ENCODE peak calls at places on chromosomes 6 and 20, in six cellular contexts. P, V, D, O, U and W are unnamed samples.

GRCh38 chr6:45677381-45677992 is 299.8 kb upstream of the SUPT3H start:
- DNase-seq in P (peak; percentile 60), V (peak; percentile 90), D (peak; percentile 70), O (peak; percentile 47), U (peak; percentile 53), W (peak; percentile 37)

GRCh38 chr6:114042267-114043075 is 71.5 kb upstream of the HDAC2 start:
- DNase-seq in P (no peak), V (no peak), D (peak; percentile 27), O (no peak), U (no peak), W (no peak)

GRCh38 chr6:97440590-97441176 is 157.7 kb upstream of the MMS22L start:
- DNase-seq in P (no peak), V (peak; percentile 10), D (peak; percentile 33), O (no peak), U (peak; percentile 33), W (no peak)

GRCh38 chr6:98844244-98845161 is 10.1 kb downstream of the POU3F2 start:
- DNase-seq in P (no peak), V (no peak), D (no peak), O (no peak), U (no peak), W (no peak)

GRCh38 chr20:62580052-62580451 is 62.3 kb upstream of the SLCO4A1 start:
- DNase-seq in P (no peak), V (no peak), D (no peak), O (no peak), U (no peak), W (no peak)

GRCh38 chr6:14734416-14735340 is 511.2 kb upstream of the JARID2 start:
- DNase-seq in P (no peak), V (no peak), D (peak; percentile 81), O (no peak), U (peak; percentile 98), W (no peak)

GRCh38 chr6:84448331-84448730 is 220.9 kb upstream of the CEP162 start:
- DNase-seq in P (no peak), V (no peak), D (peak; percentile 59), O (no peak), U (no peak), W (no peak)

GRCh38 chr6:149268768-149269167 is 48.7 kb upstream of the TAB2 start:
- DNase-seq in P (no peak), V (no peak), D (no peak), O (no peak), U (peak; percentile 22), W (no peak)

GRCh38 chr20:31835554-31835953 is 9.8 kb downstream of the FOXS1 start:
- DNase-seq in P (no peak), V (no peak), D (no peak), O (no peak), U (no peak), W (no peak)

GRCh38 chr20:38255389-38255788 is 5.1 kb downstream of the KIAA1755 start:
- DNase-seq in P (no peak), V (no peak), D (peak; percentile 39), O (no peak), U (no peak), W (no peak)

GRCh38 chr6:136608991-136609390 is 58.8 kb upstream of the MAP7 start:
- DNase-seq in P (no peak), V (peak; percentile 38), D (peak; percentile 56), O (no peak), U (peak; percentile 50), W (no peak)

GRCh38 chr6:83055366-83055964 is 10.2 kb downstream of the UBE3D start:
- DNase-seq in P (peak; percentile 35), V (peak; percentile 45), D (peak; percentile 66), O (peak; percentile 49), U (peak; percentile 60), W (peak; percentile 38)

GRCh38 chr20:23928788-23929187 is 49.2 kb upstream of the CST5 start:
- DNase-seq in P (peak; percentile 41), V (no peak), D (no peak), O (no peak), U (peak; percentile 41), W (no peak)

GRCh38 chr6:106134906-106135634 is 48.9 kb downstream of the PRDM1 start:
- DNase-seq in P (no peak), V (no peak), D (no peak), O (peak; percentile 60), U (peak; percentile 81), W (no peak)

GRCh38 chr6:76861403-76861802 is 601.9 kb downstream of the HTR1B start:
- DNase-seq in P (no peak), V (peak; percentile 9), D (peak; percentile 28), O (no peak), U (peak; percentile 27), W (no peak)

GRCh38 chr6:85641916-85642773 is 541 bp downstream of the SYNCRIP start:
- DNase-seq in P (peak; percentile 50), V (peak; percentile 52), D (peak; percentile 57), O (peak; percentile 69), U (peak; percentile 27), W (peak; percentile 49)

GRCh38 chr6:16849280-16850210 is 88.3 kb upstream of the ATXN1 start:
- DNase-seq in P (peak; percentile 45), V (no peak), D (peak; percentile 43), O (peak; percentile 18), U (peak; percentile 93), W (peak; percentile 53)

GRCh38 chr20:40489886-40490285 is 199.2 kb downstream of the MAFB start:
- DNase-seq in P (no peak), V (no peak), D (peak; percentile 65), O (no peak), U (no peak), W (no peak)

GRCh38 chr20:38423541-38423940 is 11.6 kb downstream of the SNHG17 start:
- DNase-seq in P (no peak), V (no peak), D (no peak), O (no peak), U (no peak), W (no peak)

GRCh38 chr20:31906001-31906400 is 35.6 kb downstream of the TTLL9 start:
- DNase-seq in P (no peak), V (no peak), D (no peak), O (no peak), U (no peak), W (no peak)

GRCh38 chr20:39800548-39800947 is 838.4 kb downstream of the DHX35 start:
- DNase-seq in P (no peak), V (peak; percentile 9), D (peak; percentile 76), O (no peak), U (no peak), W (no peak)

GRCh38 chr20:63750807-63751470 is 11.4 kb downstream of the SLC2A4RG start:
- DNase-seq in P (peak; percentile 63), V (no peak), D (no peak), O (no peak), U (no peak), W (no peak)

GRCh38 chr6:35592178-35592577 is 79.5 kb upstream of the TULP1 start:
- DNase-seq in P (no peak), V (no peak), D (no peak), O (no peak), U (no peak), W (no peak)
- H3K27ac ChIP-seq in P (no peak overlapping the region), V (no peak overlapping the region), D (peak overlapping the region; percentile 73), O (no peak overlapping the region), U (no peak overlapping the region), W (peak overlapping the region; percentile 84)

GRCh38 chr6:158768396-158768795 is 50.8 kb downstream of the EZR start:
- DNase-seq in P (no peak), V (no peak), D (no peak), O (no peak), U (no peak), W (no peak)

GRCh38 chr6:158769228-158769627 is 49.9 kb downstream of the EZR start:
- DNase-seq in P (no peak), V (no peak), D (no peak), O (no peak), U (no peak), W (no peak)

GRCh38 chr6:158770948-158771347 is 48.2 kb downstream of the EZR start:
- DNase-seq in P (no peak), V (no peak), D (no peak), O (no peak), U (no peak), W (no peak)

GRCh38 chr6:158770533-158770932 is 48.6 kb downstream of the EZR start:
- DNase-seq in P (no peak), V (no peak), D (no peak), O (no peak), U (no peak), W (no peak)

GRCh38 chr6:158769696-158770446 is 49.3 kb downstream of the EZR start:
- DNase-seq in P (no peak), V (no peak), D (peak; percentile 16), O (no peak), U (no peak), W (no peak)
- H3K4me1 ChIP-seq in P (peaks cover 16% of the 10 kb centered on the region), V (no peaks in the 10 kb centered on the region), D (no peaks in the 10 kb centered on the region), O (peaks cover 13% of the 10 kb centered on the region), U (no peaks in the 10 kb centered on the region), W (peaks cover 9% of the 10 kb centered on the region)

DNA sequence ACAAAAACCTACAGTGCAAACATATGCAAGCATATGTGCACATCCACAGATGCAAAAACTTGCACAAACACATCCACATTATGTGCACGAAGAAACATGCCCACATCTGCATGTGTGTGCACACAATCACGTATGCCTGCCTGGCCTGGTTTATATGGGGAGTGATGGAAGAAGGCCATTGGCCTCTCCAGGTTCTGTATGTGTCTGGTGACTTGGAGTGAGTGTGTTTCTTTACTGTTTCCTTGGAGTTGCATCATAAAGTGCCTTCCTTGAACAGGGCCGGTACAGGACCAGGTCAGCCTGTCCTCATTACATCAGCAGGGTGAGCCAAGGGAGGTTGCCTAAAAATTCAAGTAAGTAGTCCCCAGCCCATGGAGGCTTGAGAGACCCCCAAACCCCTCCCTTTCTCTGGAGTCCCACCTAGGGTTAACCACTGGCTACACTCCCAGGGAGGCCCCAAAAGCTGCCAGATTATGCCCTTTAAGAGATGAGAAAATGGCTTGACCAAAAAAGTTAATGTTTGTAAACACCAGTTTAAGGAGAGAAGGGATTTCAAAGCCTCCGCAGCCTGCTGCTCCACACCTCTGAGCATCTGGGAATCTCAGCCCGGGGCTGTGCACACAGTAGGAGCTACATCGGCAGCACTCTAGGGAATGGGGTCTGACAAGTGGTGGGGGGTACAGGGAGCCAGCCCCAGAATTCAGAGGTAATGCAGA is 140.8 kb downstream of the VEGFA start:
- DNase-seq in P (no peak), V (no peak), D (peak; percentile 81), O (no peak), U (no peak), W (no peak)
- H3K27ac ChIP-seq in P (no peak overlapping the region), V (no peak overlapping the region), D (no peak overlapping the region), O (no peak overlapping the region), U (no peak overlapping the region), W (no peak overlapping the region)

DNA sequence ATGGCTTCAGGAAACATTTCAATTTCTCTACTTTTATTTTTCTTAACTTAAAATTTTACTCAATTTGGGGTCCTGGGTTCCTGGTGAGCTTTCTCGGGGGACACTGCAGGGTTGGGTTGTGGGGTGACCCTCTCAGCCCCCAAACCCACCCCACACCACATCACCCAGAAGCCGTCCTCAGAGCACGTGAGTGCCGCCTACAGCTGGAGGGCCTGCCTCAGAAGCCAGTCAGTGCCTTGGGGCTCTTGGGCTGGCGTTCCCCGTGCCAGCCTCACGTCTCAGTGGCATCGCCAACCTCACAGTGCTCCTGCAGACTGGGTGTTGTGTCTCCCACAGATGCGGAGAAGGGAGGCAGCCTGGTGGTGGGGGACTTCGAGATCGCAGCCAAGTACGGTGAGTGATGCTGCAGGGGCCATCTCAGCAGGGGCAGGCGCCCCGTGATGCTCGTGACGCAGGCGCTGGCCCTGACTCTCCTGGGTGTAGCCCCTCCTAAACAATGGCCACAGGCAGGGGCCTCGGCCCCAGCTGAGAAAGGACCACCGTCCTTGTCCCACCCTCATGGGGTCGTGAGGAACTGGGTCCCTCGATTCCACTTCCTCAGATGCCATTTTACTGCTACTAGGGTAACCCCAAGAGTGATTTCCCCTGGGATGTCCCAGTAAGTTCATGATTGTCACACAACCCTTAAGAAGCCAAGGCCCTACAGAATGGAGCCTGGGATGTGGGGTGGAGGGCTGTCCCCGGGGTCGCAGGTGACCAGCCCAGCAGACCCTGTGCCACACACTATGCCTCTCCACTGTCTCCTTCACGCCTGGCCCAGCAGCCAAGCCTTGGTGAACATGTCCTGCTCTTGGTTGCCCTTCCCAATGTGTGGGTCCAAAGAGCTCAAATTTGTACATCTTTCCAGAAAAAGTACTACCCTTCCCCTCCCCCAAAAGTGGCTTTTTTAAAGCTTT is 23.8 kb upstream of the PYGB start:
- DNase-seq in P (no peak), V (no peak), D (no peak), O (no peak), U (no peak), W (no peak)
- H3K4me1 ChIP-seq in P (no peaks in the 10 kb centered on the region), V (peaks cover 18% of the 10 kb centered on the region), D (peaks cover 31% of the 10 kb centered on the region), O (no peaks in the 10 kb centered on the region), U (peaks cover 38% of the 10 kb centered on the region), W (peaks cover 39% of the 10 kb centered on the region)